ENCODE peak calls at places on chromosomes 4 and X, in five cellular contexts. Y, M, Z, W and F are unnamed samples.

GRCh38 chr4:42636591-42636990 is 20.3 kb downstream of the ATP8A1 start:
- DNase-seq in Y (no peak), M (no peak), Z (no peak), W (no peak), F (no peak)

GRCh38 chrX:42746606-42747005 is 31.4 kb downstream of the PPP1R2C start:
- DNase-seq in Y (no peak), M (no peak), Z (no peak), W (no peak), F (peak; percentile 91)

GRCh38 chr4:20273793-20274192 is 22.1 kb downstream of the SLIT2 start:
- DNase-seq in Y (no peak), M (no peak), Z (no peak), W (no peak), F (no peak)

GRCh38 chr4:88967883-88968316 is 89.1 kb downstream of the FAM13A start:
- DNase-seq in Y (no peak), M (no peak), Z (no peak), W (no peak), F (no peak)

GRCh38 chr4:132316738-132317137 is 832.4 kb upstream of the PCDH10 start:
- DNase-seq in Y (no peak), M (no peak), Z (no peak), W (no peak), F (no peak)

GRCh38 chrX:107454302-107454701 is 4.8 kb downstream of the FRMPD3 start:
- DNase-seq in Y (no peak), M (no peak), Z (no peak), W (no peak), F (no peak)

GRCh38 chr4:6372649-6373525 is 99.5 kb downstream of the PPP2R2C start:
- DNase-seq in Y (no peak), M (no peak), Z (no peak), W (no peak), F (peak; percentile 27)

GRCh38 chr4:68342139-68342538 is 7.8 kb downstream of the YTHDC1 start:
- DNase-seq in Y (no peak), M (no peak), Z (no peak), W (no peak), F (peak; percentile 79)

GRCh38 chr4:148216866-148217814 is 225.1 kb downstream of the NR3C2 start:
- DNase-seq in Y (no peak), M (no peak), Z (no peak), W (no peak), F (peak; percentile 8)

GRCh38 chr4:56752985-56753384 is 68.5 kb downstream of the SPINK2 start:
- DNase-seq in Y (no peak), M (no peak), Z (no peak), W (no peak), F (no peak)

GRCh38 chr4:8278009-8278395 is 8.4 kb downstream of the HTRA3 start:
- DNase-seq in Y (no peak), M (no peak), Z (no peak), W (no peak), F (peak; percentile 29)

GRCh38 chrX:47297874-47298273 is 65.1 kb downstream of the USP11 start:
- DNase-seq in Y (no peak), M (no peak), Z (no peak), W (no peak), F (no peak)

GRCh38 chr4:139851639-139852038 is 186.0 kb downstream of the MGST2 start:
- DNase-seq in Y (no peak), M (no peak), Z (no peak), W (no peak), F (no peak)

GRCh38 chrX:125998432-125998831 is 167.7 kb downstream of the DCAF12L2 start:
- DNase-seq in Y (no peak), M (no peak), Z (no peak), W (no peak), F (no peak)

GRCh38 chr4:8391972-8392371 is 48.6 kb downstream of the ACOX3 start:
- DNase-seq in Y (no peak), M (no peak), Z (peak; percentile 72), W (peak; percentile 69), F (peak; percentile 85)

GRCh38 chr4:73985528-73985852 is 2.5 kb downstream of the PPBP start:
- DNase-seq in Y (no peak), M (no peak), Z (no peak), W (no peak), F (no peak)

GRCh38 chr4:94369046-94369445 is 26.4 kb upstream of the HPGDS start:
- DNase-seq in Y (no peak), M (no peak), Z (no peak), W (no peak), F (no peak)

DNA sequence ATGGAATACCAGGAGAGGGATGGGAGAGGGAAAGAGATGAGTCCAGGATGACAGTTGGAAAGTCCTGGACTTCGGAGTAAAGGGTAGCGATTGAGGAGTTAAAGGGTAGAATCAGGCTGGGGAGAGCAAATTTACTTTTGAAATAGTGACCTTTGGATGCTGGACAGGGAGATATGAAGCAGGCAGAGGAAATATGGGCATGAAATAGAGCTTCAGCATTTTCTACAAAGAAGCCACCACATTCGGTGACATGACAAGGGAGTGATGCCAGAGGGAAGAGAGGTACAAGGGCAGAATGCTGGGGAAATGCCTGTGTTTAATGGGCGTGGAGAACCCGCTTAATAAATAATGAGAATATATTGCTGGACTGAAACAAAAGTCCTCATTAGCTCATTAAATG is 92.7 kb downstream of the TBL1X start:
- DNase-seq in Y (no peak), M (no peak), Z (no peak), W (no peak), F (no peak)
- H3K4me3 ChIP-seq in Y (no peak overlapping the region), M (no peak overlapping the region), Z (no peak overlapping the region), W (no peak overlapping the region), F (no peak overlapping the region)

GRCh38 chr4:151675366-151676060 is 85.3 kb downstream of the GATB start:
- DNase-seq in Y (no peak), M (no peak), Z (no peak), W (no peak), F (no peak)
- H3K4me3 ChIP-seq in Y (no peak overlapping the region), M (no peak overlapping the region), Z (no peak overlapping the region), W (no peak overlapping the region), F (no peak overlapping the region)

DNA sequence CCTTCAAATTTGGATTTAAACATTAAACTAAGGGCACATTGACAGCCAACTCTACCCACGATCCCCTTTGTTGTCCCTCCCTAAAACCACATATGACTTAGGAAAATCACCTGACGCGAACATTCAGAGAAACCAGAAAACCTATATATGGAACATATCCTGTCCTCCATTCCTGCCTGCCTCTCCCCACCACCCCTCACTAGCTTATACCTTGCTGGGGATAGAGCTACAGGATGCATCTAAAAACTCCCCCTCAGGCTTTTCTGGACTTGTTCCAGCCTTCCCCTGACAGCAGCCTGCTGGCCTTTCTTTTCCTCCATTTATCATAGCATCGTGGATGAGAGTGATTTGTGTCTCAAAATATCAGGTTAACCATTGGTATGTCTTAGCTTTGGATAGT is 8.8 kb downstream of the STK26 start:
- DNase-seq in Y (no peak), M (no peak), Z (no peak), W (no peak), F (no peak)
- H3K4me3 ChIP-seq in Y (no peak overlapping the region), M (no peak overlapping the region), Z (no peak overlapping the region), W (no peak overlapping the region), F (no peak overlapping the region)

GRCh38 chr4:110637408-110638131 is 14.7 kb upstream of the PITX2 start:
- DNase-seq in Y (no peak), M (no peak), Z (no peak), W (no peak), F (peak; percentile 15)
- H3K4me3 ChIP-seq in Y (peak overlapping the region; percentile 29), M (peak overlapping the region; percentile 5), Z (peak overlapping the region; percentile 43), W (peak overlapping the region; percentile 31), F (peak overlapping the region; percentile 81)

GRCh38 chr4:138341739-138342415 is 99.7 kb upstream of the SLC7A11 start:
- DNase-seq in Y (no peak), M (no peak), Z (no peak), W (no peak), F (no peak)
- H3K4me3 ChIP-seq in Y (no peak overlapping the region), M (no peak overlapping the region), Z (no peak overlapping the region), W (no peak overlapping the region), F (no peak overlapping the region)